ENCODE peak calls at places on chromosomes 7 and 10, in four cellular contexts. V is body of pancreas, Y is uterus, S is lower lobe of right lung. Z is an unnamed sample.

GRCh38 chr7:92527300-92528187 is 776 bp downstream of the PEX1 start:
- DNase-seq in S (peak), Y (peak), V (peak), Z (peak)

GRCh38 chr7:17598846-17599245 is 300.4 kb downstream of the AHR start:
- DNase-seq in S (no peak), Y (no peak), V (no peak), Z (no peak)

GRCh38 chr7:134545918-134546317 is 3.0 kb upstream of the AKR1B15 start:
- DNase-seq in Y (no peak), S (no peak), V (no peak), Z (no peak)

GRCh38 chr10:94489976-94490788 is 55.4 kb upstream of the HELLS start:
- DNase-seq in S (no peak), V (no peak), Y (no peak), Z (no peak)

GRCh38 chr7:99372275-99373085 is 2.0 kb upstream of the ARPC1B start:
- DNase-seq in Y (no peak), S (peak), V (peak), Z (no peak)

GRCh38 chr10:60706146-60706545 is 72.1 kb upstream of the CDK1 start:
- DNase-seq in Y (no peak), S (no peak), V (no peak), Z (no peak)

GRCh38 chr10:106557053-106557452 is 607.5 kb downstream of the SORCS1 start:
- DNase-seq in Y (no peak), V (no peak), S (no peak), Z (no peak)

GRCh38 chr10:70776455-70777005 is 8.6 kb downstream of the TBATA start:
- DNase-seq in V (no peak), S (no peak), Y (no peak), Z (peak)

GRCh38 chr7:88015309-88015708 is 81.3 kb downstream of the ADAM22 start:
- DNase-seq in V (no peak), S (no peak), Y (no peak), Z (no peak)

GRCh38 chr7:24885716-24886115 is 94.3 kb downstream of the OSBPL3 start:
- DNase-seq in V (no peak), Y (no peak), S (no peak), Z (no peak)

GRCh38 chr10:127041561-127041960 is 136.3 kb downstream of the DOCK1 start:
- DNase-seq in S (no peak), V (no peak), Y (no peak), Z (peak)

DNA sequence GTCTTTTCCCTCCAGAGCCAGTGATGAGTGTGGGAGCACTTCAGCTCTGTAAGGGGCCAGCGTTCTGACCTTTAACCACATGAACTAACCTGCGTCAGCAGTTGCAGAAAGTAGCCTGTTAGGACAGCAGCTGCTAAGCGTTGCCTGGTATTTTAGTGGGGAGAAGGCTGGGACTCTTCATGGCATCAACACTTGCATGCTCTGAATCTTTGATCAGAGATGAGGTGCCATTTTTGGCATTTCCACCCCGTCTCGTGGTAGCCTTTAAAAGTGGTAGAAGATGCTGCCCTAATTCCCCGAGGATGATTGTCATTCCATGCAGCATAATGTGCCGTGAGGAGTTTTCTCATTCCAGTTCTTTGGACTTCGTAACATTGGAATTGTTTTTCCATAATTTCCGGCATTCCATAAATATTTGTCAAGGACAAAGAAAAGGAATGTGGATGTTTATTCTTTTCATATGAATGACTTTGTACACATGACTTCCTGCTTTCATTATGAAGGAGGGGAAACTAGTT is 92.2 kb downstream of the AVL9 start:
- DNase-seq in V (no peak), Y (no peak), S (no peak), Z (no peak)
- H3K4me3 ChIP-seq in V (no peak), Y (no peak), S (peak), Z (no peak)

GRCh38 chr7:50317221-50317678 is 12.7 kb downstream of the IKZF1 start:
- DNase-seq in V (no peak), Y (no peak), S (no peak), Z (no peak)
- TF ChIP-seq CTCF in V (no peak), Y (no peak), S (no peak), Z (no peak)

DNA sequence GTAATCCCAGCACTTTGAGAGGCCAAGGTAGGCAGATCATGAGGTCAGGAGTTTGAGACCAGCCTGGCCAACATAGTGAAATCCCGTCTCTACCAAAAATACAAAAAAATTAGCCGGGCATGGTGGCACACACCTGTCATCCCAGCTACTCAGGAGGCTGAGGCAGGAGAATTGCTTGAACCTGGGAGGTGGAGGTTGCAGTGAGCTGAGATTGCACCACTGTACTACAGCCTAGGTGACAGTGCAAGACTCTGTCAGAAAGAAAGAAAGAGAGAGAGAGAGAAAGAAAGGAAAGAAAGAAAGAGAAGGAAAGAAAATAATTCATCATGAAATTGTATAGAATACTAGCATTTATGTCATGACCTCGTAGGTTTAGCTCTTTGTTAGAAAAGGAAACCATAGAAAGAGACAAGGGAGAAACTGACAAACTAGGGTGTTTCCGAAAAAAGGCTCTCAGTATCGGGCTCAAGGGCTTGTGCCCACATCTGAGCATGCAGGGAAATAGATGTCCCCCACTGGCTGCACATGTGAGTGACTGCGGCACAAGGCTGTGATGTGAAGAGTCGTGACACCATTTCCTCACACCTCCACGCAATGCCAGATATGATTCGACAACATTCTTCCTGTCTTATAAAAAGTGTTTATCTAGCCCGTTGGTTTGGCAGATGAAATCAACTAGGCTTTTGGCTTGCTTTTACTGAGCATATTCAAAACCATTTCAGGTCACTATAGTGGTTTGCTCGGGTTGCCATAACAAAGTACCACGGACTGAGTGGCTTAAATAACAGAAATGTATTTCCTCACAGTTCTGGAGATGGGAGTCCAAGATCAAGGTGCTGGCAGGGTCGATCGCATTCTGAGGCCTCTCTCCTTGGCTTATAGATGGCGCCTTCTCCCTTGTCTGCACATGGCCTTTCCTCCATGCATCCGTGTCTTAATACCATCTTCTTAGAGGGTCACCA is 2.0 kb downstream of the SRGN start:
- DNase-seq in Y (no peak), V (peak), S (no peak), Z (no peak)
- H3K4me3 ChIP-seq in Y (no peak), V (no peak), S (peak), Z (peak)

DNA sequence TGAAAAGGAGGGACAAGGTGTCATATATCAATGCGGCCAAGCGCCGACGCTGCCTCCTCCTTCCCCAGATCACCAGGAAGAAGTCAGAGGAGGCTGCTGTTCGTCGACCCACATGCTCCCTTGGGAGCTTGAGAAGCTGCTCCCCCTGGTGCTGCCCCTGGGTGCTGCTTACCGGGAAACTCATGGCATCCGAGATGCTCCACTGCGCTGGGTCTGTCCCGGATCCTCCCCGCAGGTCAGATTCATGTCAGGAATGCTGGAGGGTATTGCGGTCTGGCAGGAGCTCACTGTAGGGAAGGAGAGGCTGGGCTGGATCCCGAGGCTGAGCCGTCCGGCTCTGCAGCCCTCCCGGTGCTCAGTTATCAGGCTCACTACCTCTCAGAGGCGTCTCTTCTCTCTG is 123.7 kb upstream of the FAM20C start:
- DNase-seq in S (peak), Y (no peak), V (peak), Z (no peak)
- TF ChIP-seq CTCF in S (no peak), Y (no peak), V (no peak), Z (no peak)

GRCh38 chr7:81211617-81212016 is 292.8 kb upstream of the SEMA3C start:
- DNase-seq in V (no peak), Y (no peak), S (no peak), Z (no peak)
- H3K4me3 ChIP-seq in V (no peak), Y (no peak), S (no peak), Z (no peak)